ENCODE peak calls at places on chromosomes 13 and 19, in five cellular contexts. N is fibroblast of lung, Z is IMR-90, T is AG10803, B is WERI-Rb-1. A is an unnamed sample.

GRCh38 chr19:49506575-49507105 is 5.8 kb upstream of the FCGRT start:
- DNase-seq in N (no peak), Z (no peak), T (no peak), B (peak), A (peak)

GRCh38 chr13:78659450-78660110 is 625 bp upstream of the OBI1 start:
- DNase-seq in N (no peak), Z (peak), T (no peak), B (no peak), A (no peak)

GRCh38 chr13:26469602-26470001 is 87.9 kb upstream of the WASF3 start:
- DNase-seq in N (no peak), Z (no peak), T (no peak), B (no peak), A (no peak)

GRCh38 chr19:38715540-38715939 is 28.7 kb downstream of the CAPN12 start:
- DNase-seq in N (no peak), Z (no peak), T (no peak), B (no peak), A (no peak)

GRCh38 chr13:41962994-41963393 is 2.1 kb upstream of the VWA8 start:
- DNase-seq in N (no peak), Z (peak), T (no peak), B (no peak), A (no peak)

GRCh38 chr13:97976551-97977375 is 23.3 kb downstream of the IPO5 start:
- DNase-seq in N (no peak), Z (no peak), T (no peak), B (peak), A (peak)

GRCh38 chr19:10419200-10419645 is 1.1 kb upstream of the PDE4A start:
- DNase-seq in N (peak), Z (no peak), T (no peak), B (peak), A (no peak)

GRCh38 chr19:4393947-4394590 is 6.3 kb downstream of the SH3GL1 start:
- DNase-seq in N (peak), Z (no peak), T (peak), B (no peak), A (peak)

GRCh38 chr13:114067886-114068722 is 64.3 kb downstream of the RASA3 start:
- DNase-seq in N (no peak), Z (no peak), T (no peak), B (no peak), A (no peak)

GRCh38 chr13:21435710-21436151 is 23.4 kb downstream of the ZDHHC20 start:
- DNase-seq in N (peak), Z (peak), T (peak), B (no peak), A (no peak)

GRCh38 chr13:67283602-67284001 is 53.5 kb upstream of the PCDH9 start:
- DNase-seq in N (peak), Z (peak), T (no peak), B (no peak), A (no peak)

GRCh38 chr13:25709088-25709487 is 337.3 kb downstream of the ATP8A2 start:
- DNase-seq in N (no peak), Z (no peak), T (no peak), B (no peak), A (no peak)

GRCh38 chr19:12867120-12868099 is 13.8 kb downstream of the DNASE2 start:
- DNase-seq in N (peak), Z (peak), T (no peak), B (no peak), A (peak)

GRCh38 chr13:110382229-110382628 is 75.1 kb downstream of the COL4A2 start:
- DNase-seq in N (peak), Z (peak), T (peak), B (no peak), A (no peak)

GRCh38 chr19:662207-662961 is 630 bp downstream of the RNF126 start:
- DNase-seq in N (peak), Z (peak), T (peak), B (peak), A (peak)

GRCh38 chr13:67299731-67300130 is 69.6 kb upstream of the PCDH9 start:
- DNase-seq in N (peak), Z (peak), T (peak), B (no peak), A (no peak)

GRCh38 chr13:30133976-30134375 is 173.4 kb downstream of the KATNAL1 start:
- DNase-seq in N (no peak), Z (no peak), T (peak), B (no peak), A (no peak)

GRCh38 chr13:112061367-112062046 is 5.4 kb upstream of the SOX1 start:
- DNase-seq in N (no peak), Z (no peak), T (no peak), B (no peak), A (peak)

GRCh38 chr19:31882709-31883108 is 462.7 kb upstream of the ZNF507 start:
- DNase-seq in N (no peak), Z (no peak), T (no peak), B (peak), A (peak)

GRCh38 chr13:21625366-21625765 is 21.4 kb upstream of the MICU2 start:
- DNase-seq in N (peak), Z (peak), T (peak), B (no peak), A (peak)

GRCh38 chr19:11295665-11296245 is at the start of gene TSPAN16:
- DNase-seq in N (no peak), Z (no peak), T (no peak), B (no peak), A (no peak)

GRCh38 chr13:38538412-38538811 is 148.5 kb upstream of the FREM2 start:
- DNase-seq in N (no peak), Z (no peak), T (no peak), B (no peak), A (peak)

GRCh38 chr13:112150352-112150751 is 83.4 kb downstream of the SOX1 start:
- DNase-seq in N (no peak), Z (no peak), T (no peak), B (no peak), A (no peak)

GRCh38 chr13:51761638-51762350 is 42.2 kb downstream of the DHRS12 start:
- DNase-seq in N (no peak), Z (peak), T (peak), B (no peak), A (no peak)

GRCh38 chr13:111566567-111566966 is 246.1 kb downstream of the TEX29 start:
- DNase-seq in N (no peak), Z (no peak), T (no peak), B (no peak), A (no peak)

GRCh38 chr13:49022472-49023144 is 46.9 kb downstream of the FNDC3A start:
- DNase-seq in N (peak), Z (peak), T (peak), B (no peak), A (no peak)

DNA sequence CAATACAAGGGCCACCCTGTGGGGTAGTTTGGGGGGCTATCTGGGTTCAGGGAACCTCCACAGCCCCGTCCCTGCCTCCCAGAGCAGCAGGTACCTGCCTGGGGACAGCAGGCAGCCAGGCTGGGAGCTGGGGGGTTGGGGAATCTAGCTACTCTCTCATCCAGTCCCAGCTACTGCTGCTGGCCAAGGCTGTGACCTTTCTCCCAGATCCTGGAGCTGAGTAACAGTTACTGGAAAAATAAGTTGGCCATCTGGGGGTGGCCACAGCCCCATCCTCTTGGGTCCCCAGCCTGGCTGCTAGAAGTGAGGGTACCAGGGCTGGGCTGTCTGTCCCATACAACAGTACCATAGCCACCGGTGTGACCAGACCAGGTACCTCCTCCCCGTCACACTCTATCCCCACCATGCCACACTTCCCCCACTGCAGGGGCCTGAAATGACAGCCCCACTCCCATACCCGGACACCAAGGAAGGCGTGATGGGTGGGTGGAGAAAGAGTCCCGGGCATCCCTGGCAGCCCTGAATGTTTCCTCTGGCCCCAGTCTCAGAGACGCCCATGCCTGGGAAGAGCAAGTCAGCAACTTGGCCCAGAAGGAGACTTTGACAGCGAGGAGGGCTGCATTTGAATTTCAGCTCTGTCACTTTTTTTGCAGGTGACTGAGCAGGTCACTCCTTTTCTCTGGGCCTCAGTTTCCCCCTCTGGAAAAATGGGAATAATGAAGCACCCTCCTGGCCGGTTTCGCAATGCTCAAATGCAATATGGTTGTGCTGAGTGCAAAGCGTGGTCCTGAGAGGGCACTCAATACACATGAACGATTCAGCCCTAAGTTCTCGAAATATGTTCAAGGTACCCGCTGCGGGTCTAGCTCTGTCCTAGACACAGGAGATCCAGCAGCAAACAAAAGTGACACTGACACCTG is 30.7 kb upstream of the NFIC start:
- DNase-seq in N (peak), Z (peak), T (peak), B (peak), A (no peak)
- H3K4me3 ChIP-seq in N (no peak), Z (no peak), T (no peak), B (no peak), A (no peak)

DNA sequence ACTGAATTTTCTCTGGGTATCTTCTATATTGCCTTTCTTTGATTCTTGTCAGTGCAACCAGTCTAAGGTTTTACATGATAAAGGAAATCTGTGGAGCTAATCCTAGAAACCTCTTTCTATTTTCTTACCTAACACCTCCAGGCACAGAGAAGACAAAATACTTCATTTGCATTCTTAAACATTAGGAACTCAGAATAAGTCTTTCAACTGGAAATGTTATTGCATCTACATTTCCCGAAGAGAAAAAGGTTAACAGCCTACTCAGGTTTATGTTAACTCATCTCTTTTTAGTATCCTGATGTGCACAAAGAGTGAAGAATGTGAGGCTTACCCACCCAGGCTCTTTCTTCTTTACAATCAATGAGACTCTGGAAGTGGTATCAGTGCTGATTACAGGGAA is 106.7 kb downstream of the PCCA start:
- DNase-seq in N (no peak), Z (no peak), T (no peak), B (no peak), A (peak)
- H3K4me3 ChIP-seq in N (no peak), Z (no peak), T (no peak), B (no peak), A (no peak)

GRCh38 chr13:23433171-23434153 is at the start of gene SACS:
- DNase-seq in N (peak), Z (peak), T (peak), B (peak), A (peak)
- H3K4me3 ChIP-seq in N (peak), Z (peak), T (peak), B (peak), A (peak)

GRCh38 chr19:7293795-7294570 is at the start of gene INSR:
- DNase-seq in N (peak), Z (peak), T (peak), B (peak), A (peak)

GRCh38 chr19:7292352-7292949 is 1.8 kb downstream of the INSR start:
- DNase-seq in N (no peak), Z (no peak), T (no peak), B (no peak), A (peak)

GRCh38 chr19:7295912-7296486 is 1.8 kb upstream of the INSR start:
- DNase-seq in N (no peak), Z (no peak), T (no peak), B (no peak), A (no peak)

GRCh38 chr19:7294571-7295212 is 478 bp upstream of the INSR start:
- DNase-seq in N (peak), Z (peak), T (peak), B (peak), A (peak)

GRCh38 chr19:7292950-7293794 is 1.0 kb downstream of the INSR start:
- DNase-seq in N (no peak), Z (no peak), T (no peak), B (peak), A (peak)
- H3K4me3 ChIP-seq in N (peak), Z (peak), T (peak), B (peak), A (peak)

GRCh38 chr13:59444210-59444857 is 719.4 kb downstream of the DIAPH3 start:
- DNase-seq in N (peak), Z (no peak), T (no peak), B (no peak), A (no peak)
- H3K4me3 ChIP-seq in N (no peak), Z (no peak), T (no peak), B (no peak), A (no peak)

DNA sequence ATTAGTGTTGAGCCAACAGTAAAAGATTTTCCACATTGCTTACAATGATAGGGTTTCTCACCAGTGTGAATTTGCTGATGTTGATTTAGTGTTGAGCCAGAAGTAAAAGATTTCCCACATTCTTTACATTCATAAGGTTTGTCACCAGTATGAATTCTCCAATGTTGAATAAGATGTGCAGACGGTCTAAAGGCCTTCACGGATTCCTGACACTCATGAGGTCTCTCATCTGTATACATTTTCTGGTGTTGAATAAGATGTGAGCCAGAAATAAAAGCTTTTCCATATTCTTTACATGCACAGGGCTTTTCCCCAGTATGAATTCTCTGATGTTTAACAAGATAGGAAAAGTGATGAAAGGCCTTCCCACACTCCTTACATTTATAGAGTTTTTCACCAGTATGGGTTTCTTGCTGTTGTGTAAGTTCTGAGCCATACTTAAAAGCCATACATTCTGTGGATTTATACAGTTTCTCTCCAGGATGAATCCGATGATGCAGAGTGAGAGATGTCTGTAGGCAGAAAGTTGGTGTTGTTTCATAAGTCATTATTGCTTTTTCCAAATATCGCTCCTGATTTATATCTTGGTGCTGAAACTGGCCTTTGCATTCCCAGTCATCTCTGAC is 22.4 kb downstream of the ZNF850 start:
- DNase-seq in N (no peak), Z (no peak), T (no peak), B (no peak), A (no peak)
- H3K4me3 ChIP-seq in N (no peak), Z (no peak), T (no peak), B (no peak), A (no peak)

GRCh38 chr13:43268632-43269031 is 245.2 kb downstream of the DNAJC15 start:
- DNase-seq in N (no peak), Z (no peak), T (peak), B (no peak), A (no peak)
- H3K4me3 ChIP-seq in N (no peak), Z (no peak), T (no peak), B (no peak), A (no peak)

GRCh38 chr13:106348032-106348431 is 187.4 kb downstream of the EFNB2 start:
- DNase-seq in N (peak), Z (peak), T (peak), B (no peak), A (peak)
- H3K4me3 ChIP-seq in N (no peak), Z (no peak), T (no peak), B (no peak), A (no peak)

DNA sequence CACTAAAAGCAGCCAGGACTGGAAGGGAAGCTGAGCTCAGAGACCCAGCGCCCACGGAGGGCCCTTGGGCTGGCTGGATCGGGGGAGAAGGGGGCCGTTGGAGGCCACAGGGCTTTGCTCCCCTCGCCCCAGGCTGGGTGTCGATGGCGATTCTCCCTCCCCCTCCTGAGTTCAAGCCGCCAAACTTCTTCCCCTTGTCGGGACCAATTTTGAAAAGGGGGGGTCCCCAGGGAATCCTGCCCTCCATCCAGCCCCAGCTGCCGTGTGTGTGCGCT is 61.2 kb downstream of the COLGALT1 start:
- DNase-seq in N (no peak), Z (no peak), T (no peak), B (no peak), A (no peak)
- H3K4me3 ChIP-seq in N (no peak), Z (no peak), T (no peak), B (no peak), A (peak)